ENCODE peak calls at places on chromosomes 16 and 17, in seven cellular contexts. One of them, this sample, is unnamed.

GRCh38 chr16:3021449-3022207 is 1.5 kb downstream of the TNFRSF12A start:
- DNase-seq in GM10248: peak; percentile 80
- DNase-seq in NCI-H460: peak; percentile 79
- DNase-seq in HFF-Myc: peak; percentile 67
- DNase-seq in brain microvascular endothelial cell: peak; percentile 91
- DNase-seq in AG04449: peak; percentile 75
- DNase-seq in HTR-8/SVneo: peak; percentile 69
- DNase-seq in this sample: peak; percentile 87

GRCh38 chr17:10170233-10170632 is 28.2 kb downstream of the GAS7 start:
- DNase-seq in GM10248: no peak
- DNase-seq in NCI-H460: no peak
- DNase-seq in HFF-Myc: no peak
- DNase-seq in brain microvascular endothelial cell: no peak
- DNase-seq in AG04449: no peak
- DNase-seq in HTR-8/SVneo: no peak
- DNase-seq in this sample: no peak

GRCh38 chr17:38598536-38598935 is 7.2 kb downstream of the SRCIN1 start:
- DNase-seq in GM10248: peak; percentile 58
- DNase-seq in NCI-H460: peak; percentile 65
- DNase-seq in HFF-Myc: peak; percentile 25
- DNase-seq in brain microvascular endothelial cell: peak; percentile 61
- DNase-seq in AG04449: no peak
- DNase-seq in HTR-8/SVneo: peak; percentile 88
- DNase-seq in this sample: no peak

GRCh38 chr17:64161380-64161779 is 31.4 kb upstream of the ERN1 start:
- DNase-seq in GM10248: no peak
- DNase-seq in NCI-H460: no peak
- DNase-seq in HFF-Myc: no peak
- DNase-seq in brain microvascular endothelial cell: no peak
- DNase-seq in AG04449: no peak
- DNase-seq in HTR-8/SVneo: no peak
- DNase-seq in this sample: no peak

GRCh38 chr17:42672038-42672437 is 4.8 kb downstream of the PLEKHH3 start:
- DNase-seq in GM10248: no peak
- DNase-seq in NCI-H460: no peak
- DNase-seq in HFF-Myc: no peak
- DNase-seq in brain microvascular endothelial cell: no peak
- DNase-seq in AG04449: no peak
- DNase-seq in HTR-8/SVneo: no peak
- DNase-seq in this sample: no peak

GRCh38 chr17:28862497-28862896 is 7.7 kb downstream of the ERAL1 start:
- DNase-seq in GM10248: no peak
- DNase-seq in NCI-H460: no peak
- DNase-seq in HFF-Myc: no peak
- DNase-seq in brain microvascular endothelial cell: no peak
- DNase-seq in AG04449: no peak
- DNase-seq in HTR-8/SVneo: no peak
- DNase-seq in this sample: no peak

GRCh38 chr17:6786618-6787017 is 10.6 kb downstream of the FBXO39 start:
- DNase-seq in GM10248: no peak
- DNase-seq in NCI-H460: no peak
- DNase-seq in HFF-Myc: peak; percentile 16
- DNase-seq in brain microvascular endothelial cell: peak; percentile 27
- DNase-seq in AG04449: no peak
- DNase-seq in HTR-8/SVneo: no peak
- DNase-seq in this sample: no peak

GRCh38 chr17:67365762-67366192 is 600 bp downstream of the PSMD12 start:
- DNase-seq in GM10248: no peak
- DNase-seq in NCI-H460: no peak
- DNase-seq in HFF-Myc: no peak
- DNase-seq in brain microvascular endothelial cell: peak; percentile 63
- DNase-seq in AG04449: no peak
- DNase-seq in HTR-8/SVneo: no peak
- DNase-seq in this sample: peak; percentile 77

GRCh38 chr16:68283346-68283745 is 19.0 kb downstream of the SLC7A6 start:
- DNase-seq in GM10248: no peak
- DNase-seq in NCI-H460: no peak
- DNase-seq in HFF-Myc: no peak
- DNase-seq in brain microvascular endothelial cell: no peak
- DNase-seq in AG04449: no peak
- DNase-seq in HTR-8/SVneo: no peak
- DNase-seq in this sample: no peak

GRCh38 chr17:29569245-29569950 is 897 bp downstream of the TP53I13 start:
- DNase-seq in GM10248: no peak
- DNase-seq in NCI-H460: no peak
- DNase-seq in HFF-Myc: no peak
- DNase-seq in brain microvascular endothelial cell: no peak
- DNase-seq in AG04449: no peak
- DNase-seq in HTR-8/SVneo: no peak
- DNase-seq in this sample: no peak

GRCh38 chr16:11669380-11670146 is 1.3 kb downstream of the SNN start:
- DNase-seq in GM10248: peak; percentile 65
- DNase-seq in NCI-H460: no peak
- DNase-seq in HFF-Myc: no peak
- DNase-seq in brain microvascular endothelial cell: no peak
- DNase-seq in AG04449: no peak
- DNase-seq in HTR-8/SVneo: no peak
- DNase-seq in this sample: no peak

GRCh38 chr16:27775254-27775653 is 225.3 kb downstream of the KATNIP start:
- DNase-seq in GM10248: no peak
- DNase-seq in NCI-H460: no peak
- DNase-seq in HFF-Myc: no peak
- DNase-seq in brain microvascular endothelial cell: no peak
- DNase-seq in AG04449: no peak
- DNase-seq in HTR-8/SVneo: no peak
- DNase-seq in this sample: no peak

GRCh38 chr16:72560617-72561016 is 388.7 kb upstream of the PMFBP1 start:
- DNase-seq in GM10248: no peak
- DNase-seq in NCI-H460: no peak
- DNase-seq in HFF-Myc: no peak
- DNase-seq in brain microvascular endothelial cell: no peak
- DNase-seq in AG04449: no peak
- DNase-seq in HTR-8/SVneo: no peak
- DNase-seq in this sample: no peak

GRCh38 chr17:67474081-67474661 is 97.1 kb downstream of the PITPNC1 start:
- DNase-seq in GM10248: no peak
- DNase-seq in NCI-H460: peak; percentile 37
- DNase-seq in HFF-Myc: no peak
- DNase-seq in brain microvascular endothelial cell: peak; percentile 33
- DNase-seq in AG04449: peak; percentile 41
- DNase-seq in HTR-8/SVneo: no peak
- DNase-seq in this sample: no peak

GRCh38 chr17:51948128-51948527 is 210.4 kb downstream of the CA10 start:
- DNase-seq in GM10248: no peak
- DNase-seq in NCI-H460: no peak
- DNase-seq in HFF-Myc: no peak
- DNase-seq in brain microvascular endothelial cell: no peak
- DNase-seq in AG04449: no peak
- DNase-seq in HTR-8/SVneo: no peak
- DNase-seq in this sample: no peak

GRCh38 chr17:7705269-7706255 is 560 bp downstream of the EFNB3 start:
- DNase-seq in GM10248: no peak
- DNase-seq in NCI-H460: no peak
- DNase-seq in HFF-Myc: no peak
- DNase-seq in brain microvascular endothelial cell: no peak
- DNase-seq in AG04449: no peak
- DNase-seq in HTR-8/SVneo: no peak
- DNase-seq in this sample: no peak

GRCh38 chr16:53546988-53547391 is 44.0 kb upstream of the AKTIP start:
- DNase-seq in GM10248: no peak
- DNase-seq in NCI-H460: no peak
- DNase-seq in HFF-Myc: no peak
- DNase-seq in brain microvascular endothelial cell: peak; percentile 37
- DNase-seq in AG04449: no peak
- DNase-seq in HTR-8/SVneo: no peak
- DNase-seq in this sample: no peak

GRCh38 chr17:57226793-57227192 is 29.5 kb upstream of the MSI2 start:
- DNase-seq in GM10248: no peak
- DNase-seq in NCI-H460: no peak
- DNase-seq in HFF-Myc: no peak
- DNase-seq in brain microvascular endothelial cell: no peak
- DNase-seq in AG04449: no peak
- DNase-seq in HTR-8/SVneo: no peak
- DNase-seq in this sample: no peak

GRCh38 chr16:29011112-29011511 is 26.3 kb downstream of the LAT start:
- DNase-seq in GM10248: no peak
- DNase-seq in NCI-H460: no peak
- DNase-seq in HFF-Myc: no peak
- DNase-seq in brain microvascular endothelial cell: no peak
- DNase-seq in AG04449: no peak
- DNase-seq in HTR-8/SVneo: no peak
- DNase-seq in this sample: no peak

GRCh38 chr17:38703742-38704644 is 1.1 kb upstream of the MLLT6 start:
- DNase-seq in GM10248: peak; percentile 84
- DNase-seq in NCI-H460: no peak
- DNase-seq in HFF-Myc: no peak
- DNase-seq in brain microvascular endothelial cell: no peak
- DNase-seq in AG04449: no peak
- DNase-seq in HTR-8/SVneo: no peak
- DNase-seq in this sample: peak; percentile 87

GRCh38 chr16:55146939-55147338 is 177.1 kb upstream of the IRX6 start:
- DNase-seq in GM10248: no peak
- DNase-seq in NCI-H460: no peak
- DNase-seq in HFF-Myc: no peak
- DNase-seq in brain microvascular endothelial cell: no peak
- DNase-seq in AG04449: no peak
- DNase-seq in HTR-8/SVneo: no peak
- DNase-seq in this sample: no peak

GRCh38 chr17:4304417-4305027 is 40.7 kb upstream of the ANKFY1 start:
- DNase-seq in GM10248: peak; percentile 67
- DNase-seq in NCI-H460: peak; percentile 45
- DNase-seq in HFF-Myc: no peak
- DNase-seq in brain microvascular endothelial cell: peak; percentile 49
- DNase-seq in AG04449: no peak
- DNase-seq in HTR-8/SVneo: peak; percentile 67
- DNase-seq in this sample: peak; percentile 67

GRCh38 chr17:74770498-74771318 is 5.4 kb downstream of the NAT9 start:
- DNase-seq in GM10248: peak; percentile 75
- DNase-seq in NCI-H460: peak; percentile 66
- DNase-seq in HFF-Myc: no peak
- DNase-seq in brain microvascular endothelial cell: no peak
- DNase-seq in AG04449: no peak
- DNase-seq in HTR-8/SVneo: peak; percentile 57
- DNase-seq in this sample: peak; percentile 53

GRCh38 chr17:3006801-3007200 is 56.6 kb downstream of the OR1D5 start:
- DNase-seq in GM10248: no peak
- DNase-seq in NCI-H460: no peak
- DNase-seq in HFF-Myc: no peak
- DNase-seq in brain microvascular endothelial cell: no peak
- DNase-seq in AG04449: no peak
- DNase-seq in HTR-8/SVneo: no peak
- DNase-seq in this sample: no peak

GRCh38 chr17:33511670-33512069 is 218.6 kb upstream of the ASIC2 start:
- DNase-seq in GM10248: no peak
- DNase-seq in NCI-H460: no peak
- DNase-seq in HFF-Myc: no peak
- DNase-seq in brain microvascular endothelial cell: no peak
- DNase-seq in AG04449: no peak
- DNase-seq in HTR-8/SVneo: no peak
- DNase-seq in this sample: no peak

GRCh38 chr16:67246081-67246944 is 968 bp downstream of the FHOD1 start:
- DNase-seq in GM10248: peak; percentile 76
- DNase-seq in NCI-H460: peak; percentile 69
- DNase-seq in HFF-Myc: peak; percentile 59
- DNase-seq in brain microvascular endothelial cell: peak; percentile 80
- DNase-seq in AG04449: peak; percentile 36
- DNase-seq in HTR-8/SVneo: peak; percentile 60
- DNase-seq in this sample: peak; percentile 50

GRCh38 chr17:17681187-17681743 is at the start of gene RAI1:
- DNase-seq in GM10248: peak; percentile 86
- DNase-seq in NCI-H460: peak; percentile 61
- DNase-seq in HFF-Myc: no peak
- DNase-seq in brain microvascular endothelial cell: no peak
- DNase-seq in AG04449: no peak
- DNase-seq in HTR-8/SVneo: peak; percentile 83
- DNase-seq in this sample: peak; percentile 82

GRCh38 chr17:82177276-82177675 is 35.4 kb downstream of the CCDC57 start:
- DNase-seq in GM10248: no peak
- DNase-seq in NCI-H460: no peak
- DNase-seq in HFF-Myc: no peak
- DNase-seq in brain microvascular endothelial cell: no peak
- DNase-seq in AG04449: no peak
- DNase-seq in HTR-8/SVneo: no peak
- DNase-seq in this sample: no peak

GRCh38 chr16:4461250-4462085 is 13.0 kb downstream of the NMRAL1 start:
- DNase-seq in GM10248: no peak
- DNase-seq in NCI-H460: no peak
- DNase-seq in HFF-Myc: no peak
- DNase-seq in brain microvascular endothelial cell: no peak
- DNase-seq in AG04449: no peak
- DNase-seq in HTR-8/SVneo: no peak
- DNase-seq in this sample: no peak

GRCh38 chr17:3919123-3919624 is 2.9 kb upstream of the P2RX1 start:
- DNase-seq in GM10248: no peak
- DNase-seq in NCI-H460: no peak
- DNase-seq in HFF-Myc: no peak
- DNase-seq in brain microvascular endothelial cell: no peak
- DNase-seq in AG04449: no peak
- DNase-seq in HTR-8/SVneo: no peak
- DNase-seq in this sample: no peak

GRCh38 chr17:160336-160735 is 21.1 kb downstream of the DOC2B start:
- DNase-seq in GM10248: no peak
- DNase-seq in NCI-H460: no peak
- DNase-seq in HFF-Myc: no peak
- DNase-seq in brain microvascular endothelial cell: no peak
- DNase-seq in AG04449: no peak
- DNase-seq in HTR-8/SVneo: no peak
- DNase-seq in this sample: no peak

GRCh38 chr16:59597269-59597668 is 863.2 kb upstream of the GOT2 start:
- DNase-seq in GM10248: no peak
- DNase-seq in NCI-H460: no peak
- DNase-seq in HFF-Myc: no peak
- DNase-seq in brain microvascular endothelial cell: peak; percentile 43
- DNase-seq in AG04449: no peak
- DNase-seq in HTR-8/SVneo: no peak
- DNase-seq in this sample: no peak

GRCh38 chr16:20660325-20660724 is 37.2 kb downstream of the ACSM1 start:
- DNase-seq in GM10248: no peak
- DNase-seq in NCI-H460: no peak
- DNase-seq in HFF-Myc: no peak
- DNase-seq in brain microvascular endothelial cell: no peak
- DNase-seq in AG04449: no peak
- DNase-seq in HTR-8/SVneo: no peak
- DNase-seq in this sample: no peak

GRCh38 chr17:17180141-17180603 is 26.0 kb downstream of the PLD6 start:
- DNase-seq in GM10248: no peak
- DNase-seq in NCI-H460: no peak
- DNase-seq in HFF-Myc: no peak
- DNase-seq in brain microvascular endothelial cell: no peak
- DNase-seq in AG04449: no peak
- DNase-seq in HTR-8/SVneo: no peak
- DNase-seq in this sample: no peak

GRCh38 chr16:81600275-81600674 is 155.7 kb downstream of the CMIP start:
- DNase-seq in GM10248: no peak
- DNase-seq in NCI-H460: no peak
- DNase-seq in HFF-Myc: no peak
- DNase-seq in brain microvascular endothelial cell: peak; percentile 82
- DNase-seq in AG04449: no peak
- DNase-seq in HTR-8/SVneo: peak; percentile 78
- DNase-seq in this sample: no peak

GRCh38 chr16:71453051-71453450 is 9.0 kb downstream of the ZNF23 start:
- DNase-seq in GM10248: no peak
- DNase-seq in NCI-H460: no peak
- DNase-seq in HFF-Myc: no peak
- DNase-seq in brain microvascular endothelial cell: no peak
- DNase-seq in AG04449: no peak
- DNase-seq in HTR-8/SVneo: no peak
- DNase-seq in this sample: no peak

GRCh38 chr16:64381979-64382378 is 739.9 kb downstream of the CDH11 start:
- DNase-seq in GM10248: no peak
- DNase-seq in NCI-H460: no peak
- DNase-seq in HFF-Myc: no peak
- DNase-seq in brain microvascular endothelial cell: no peak
- DNase-seq in AG04449: no peak
- DNase-seq in HTR-8/SVneo: no peak
- DNase-seq in this sample: no peak

This sample was measured in stimulated activated effector memory CD8-positive, alpha-beta T cell treated with anti-CD3 and anti-CD28 coated beads, Interleukin-12 subunit alpha, Interleukin-12 subunit beta, amount 100 ng/mL, for 72 hours.